ENCODE peak calls at places on chromosome 3, in four cellular contexts. One of them, this sample, is unnamed.
A peak's percentile ranks its signal among the peaks of the same experiment; 100 is the strongest.

GRCh38 chr3:58116161-58116955 is 94.4 kb downstream of the DNASE1L3 start:
- DNase-seq in MM.1S: peak; percentile 94
- DNase-seq in colonic mucosa: no peak
- DNase-seq in tibial nerve: no peak
- DNase-seq in this sample: no peak

GRCh38 chr3:88061749-88062148 is 2.7 kb downstream of the ZNF654 start:
- DNase-seq in colonic mucosa: no peak
- DNase-seq in tibial nerve: no peak
- DNase-seq in MM.1S: no peak
- DNase-seq in this sample: peak; percentile 9

GRCh38 chr3:67876261-67876660 is 221.8 kb upstream of the SUCLG2 start:
- DNase-seq in MM.1S: no peak
- DNase-seq in colonic mucosa: no peak
- DNase-seq in tibial nerve: no peak
- DNase-seq in this sample: peak; percentile 18

GRCh38 chr3:58345457-58345856 is 12.8 kb downstream of the PXK start:
- DNase-seq in tibial nerve: no peak
- DNase-seq in MM.1S: no peak
- DNase-seq in colonic mucosa: no peak
- DNase-seq in this sample: no peak

GRCh38 chr3:193640728-193641127 is 47.7 kb downstream of the OPA1 start:
- DNase-seq in MM.1S: no peak
- DNase-seq in tibial nerve: no peak
- DNase-seq in colonic mucosa: no peak
- DNase-seq in this sample: peak; percentile 23

GRCh38 chr3:129558076-129558771 is 15.2 kb downstream of the H1-8 start:
- DNase-seq in colonic mucosa: no peak
- DNase-seq in tibial nerve: no peak
- DNase-seq in MM.1S: no peak
- DNase-seq in this sample: no peak

GRCh38 chr3:124514681-124515080 is 215.6 kb upstream of the UMPS start:
- DNase-seq in MM.1S: no peak
- DNase-seq in colonic mucosa: no peak
- DNase-seq in tibial nerve: no peak
- DNase-seq in this sample: no peak

GRCh38 chr3:197042539-197042938 is 12.9 kb upstream of the MELTF start:
- DNase-seq in MM.1S: no peak
- DNase-seq in tibial nerve: no peak
- DNase-seq in colonic mucosa: no peak
- DNase-seq in this sample: no peak

GRCh38 chr3:188021502-188022040 is 132.4 kb upstream of the LPP start:
- DNase-seq in colonic mucosa: no peak
- DNase-seq in tibial nerve: no peak
- DNase-seq in MM.1S: no peak
- DNase-seq in this sample: peak; percentile 89

GRCh38 chr3:69967156-69967555 is 32.4 kb upstream of the SAMMSON start:
- DNase-seq in MM.1S: no peak
- DNase-seq in tibial nerve: no peak
- DNase-seq in colonic mucosa: no peak
- DNase-seq in this sample: no peak

GRCh38 chr3:188656196-188656982 is 502.4 kb downstream of the LPP start:
- DNase-seq in MM.1S: no peak
- DNase-seq in tibial nerve: no peak
- DNase-seq in colonic mucosa: no peak
- DNase-seq in this sample: no peak

DNA sequence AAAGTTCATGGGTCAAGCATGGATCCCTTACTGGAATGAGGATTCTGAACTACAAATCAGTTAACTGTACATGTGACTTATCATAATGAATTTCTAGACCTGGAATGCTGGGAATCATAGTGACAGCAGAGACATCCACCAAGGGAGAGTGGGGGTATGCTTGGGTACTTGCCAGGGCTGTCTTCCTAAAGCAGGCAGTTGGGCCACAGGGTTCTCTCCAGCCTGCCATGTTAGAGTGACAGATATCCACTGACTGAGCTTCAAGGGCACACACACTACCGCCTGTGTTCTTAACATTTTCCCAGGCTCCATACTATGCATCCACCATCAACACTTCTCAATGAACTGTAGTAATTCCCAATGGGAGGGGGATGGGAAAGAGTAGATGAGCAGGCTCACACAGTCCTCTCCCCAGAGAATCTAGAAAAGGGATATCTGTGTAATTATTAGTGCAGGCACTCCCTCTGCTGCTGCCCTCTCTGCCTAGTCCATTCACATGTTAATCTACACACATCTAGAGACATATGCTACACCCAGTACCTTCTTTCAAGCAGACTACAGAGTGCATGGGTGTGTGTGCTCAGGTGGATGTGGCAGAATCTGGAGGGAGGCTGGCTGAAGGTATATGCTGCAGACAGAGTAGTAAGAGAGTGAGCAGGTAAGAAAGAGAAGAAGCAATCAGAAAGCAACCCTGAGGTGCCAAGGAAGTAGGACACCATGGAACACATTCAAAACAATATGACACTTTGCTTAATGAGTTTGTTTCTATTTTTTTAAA is 3.7 kb downstream of the FSTL1 start:
- DNase-seq in tibial nerve: no peak
- DNase-seq in colonic mucosa: no peak
- DNase-seq in MM.1S: no peak
- DNase-seq in this sample: no peak
- H3K4me3 ChIP-seq in tibial nerve: no peak overlapping the region
- H3K4me3 ChIP-seq in colonic mucosa: no peak overlapping the region
- H3K4me3 ChIP-seq in MM.1S: no peak overlapping the region
- H3K4me3 ChIP-seq in this sample: no peak overlapping the region

GRCh38 chr3:34634939-34635338 is 836.5 kb downstream of the PDCD6IP start:
- DNase-seq in MM.1S: no peak
- DNase-seq in colonic mucosa: no peak
- DNase-seq in tibial nerve: no peak
- DNase-seq in this sample: no peak
- TF ChIP-seq CTCF in MM.1S: no peak
- TF ChIP-seq CTCF in colonic mucosa: no peak
- TF ChIP-seq CTCF in tibial nerve: no peak
- TF ChIP-seq CTCF in this sample: no peak

DNA sequence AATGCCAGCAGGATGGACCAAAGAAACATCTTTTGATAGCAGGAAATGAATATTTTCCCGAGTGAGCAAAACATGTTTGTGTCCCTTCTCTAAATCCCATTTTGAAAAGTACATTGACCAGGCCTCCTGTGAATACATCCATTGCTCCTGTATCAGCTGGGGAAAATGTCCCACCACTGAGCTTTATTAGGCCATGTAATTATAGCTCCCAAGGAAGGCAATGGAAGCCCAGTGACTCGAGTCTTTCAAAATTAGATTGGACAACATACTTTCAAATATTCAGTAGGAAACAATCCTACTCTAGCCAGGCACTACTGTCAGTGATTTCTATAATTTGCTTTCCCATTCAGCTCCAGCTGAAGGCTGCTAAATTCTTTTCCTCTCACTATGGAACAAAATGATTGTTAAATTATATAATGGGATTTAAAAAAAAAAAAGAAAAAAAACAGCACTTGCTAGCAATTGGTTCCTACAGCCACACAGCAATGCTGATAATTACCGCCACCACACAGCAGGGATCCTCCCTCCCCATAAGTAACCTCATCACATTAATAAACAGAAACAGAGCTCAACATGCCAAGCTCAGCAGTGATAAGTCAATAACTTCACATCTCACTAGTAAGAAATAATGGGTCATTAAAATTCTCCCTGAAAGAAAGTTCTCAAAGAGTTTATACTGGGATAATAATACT is 172.4 kb upstream of the SLC2A2 start:
- DNase-seq in tibial nerve: no peak
- DNase-seq in colonic mucosa: no peak
- DNase-seq in MM.1S: no peak
- DNase-seq in this sample: no peak
- H3K4me3 ChIP-seq in tibial nerve: no peak overlapping the region
- H3K4me3 ChIP-seq in colonic mucosa: no peak overlapping the region
- H3K4me3 ChIP-seq in MM.1S: no peak overlapping the region
- H3K4me3 ChIP-seq in this sample: no peak overlapping the region

GRCh38 chr3:4297486-4297885 is 5.7 kb upstream of the SETMAR start:
- DNase-seq in colonic mucosa: no peak
- DNase-seq in tibial nerve: no peak
- DNase-seq in MM.1S: no peak
- DNase-seq in this sample: no peak

GRCh38 chr3:4306860-4307259 is 3.7 kb downstream of the SETMAR start:
- DNase-seq in colonic mucosa: no peak
- DNase-seq in MM.1S: no peak
- DNase-seq in tibial nerve: no peak
- DNase-seq in this sample: peak; percentile 60

GRCh38 chr3:4302747-4303146 is 422 bp upstream of the SETMAR start:
- DNase-seq in MM.1S: no peak
- DNase-seq in tibial nerve: no peak
- DNase-seq in colonic mucosa: peak; percentile 25
- DNase-seq in this sample: no peak

GRCh38 chr3:4306091-4306490 is 2.9 kb downstream of the SETMAR start:
- DNase-seq in tibial nerve: no peak
- DNase-seq in colonic mucosa: no peak
- DNase-seq in MM.1S: no peak
- DNase-seq in this sample: no peak

GRCh38 chr3:4303187-4304123 is at the start of gene SETMAR:
- DNase-seq in MM.1S: peak; percentile 83
- DNase-seq in tibial nerve: peak; percentile 94
- DNase-seq in colonic mucosa: peak; percentile 91
- DNase-seq in this sample: peak; percentile 81
- TF ChIP-seq CTCF in MM.1S: no peak
- TF ChIP-seq CTCF in tibial nerve: no peak
- TF ChIP-seq CTCF in colonic mucosa: no peak
- TF ChIP-seq CTCF in this sample: no peak